ENCODE peak calls at places on chromosomes 6 and 20, in five cellular contexts. U is HepG2; W is CD4-positive, CD25-positive, alpha-beta regulatory T cell; V is lung; L is heart right ventricle. Z is an unnamed sample.
A peak's percentile ranks its signal among the peaks of the same experiment; 100 is the strongest.

GRCh38 chr6:134741193-134741521 is 208.7 kb downstream of the ALDH8A1 start:
- DNase-seq in L (no peak), U (no peak), V (no peak), W (no peak), Z (no peak)

GRCh38 chr6:40906759-40907158 is 132.3 kb downstream of the UNC5CL start:
- DNase-seq in U (no peak), L (no peak), W (no peak), V (no peak), Z (no peak)

GRCh38 chr6:92522589-92522988 is 896.8 kb downstream of the EPHA7 start:
- DNase-seq in W (no peak), U (no peak), L (no peak), V (no peak), Z (no peak)

GRCh38 chr6:109236140-109237081 is 141.1 kb downstream of the CEP57L1 start:
- DNase-seq in L (no peak), W (peak; percentile 64), V (no peak), U (peak; percentile 46), Z (no peak)

GRCh38 chr20:48294196-48294595 is 508.9 kb upstream of the SULF2 start:
- DNase-seq in W (no peak), L (no peak), V (no peak), U (no peak), Z (no peak)

GRCh38 chr20:10800288-10800687 is 126.5 kb upstream of the JAG1 start:
- DNase-seq in V (no peak), U (peak; percentile 62), W (no peak), L (no peak), Z (no peak)

GRCh38 chr6:145086197-145086596 is 649.1 kb downstream of the EPM2A start:
- DNase-seq in U (no peak), W (no peak), V (no peak), L (no peak), Z (no peak)

GRCh38 chr6:3228046-3228671 is 706 bp upstream of the TUBB2B start:
- DNase-seq in V (no peak), L (no peak), W (peak; percentile 30), U (no peak), Z (no peak)

GRCh38 chr6:72621243-72622093 is at the start of gene KCNQ5:
- DNase-seq in U (no peak), V (peak; percentile 28), L (no peak), W (peak; percentile 36), Z (no peak)

GRCh38 chr20:32641464-32641863 is 32.3 kb downstream of the C20orf203 start:
- DNase-seq in U (no peak), V (no peak), L (no peak), W (no peak), Z (no peak)

GRCh38 chr6:134339216-134339615 is 21.3 kb upstream of the SGK1 start:
- DNase-seq in V (no peak), W (no peak), L (no peak), U (no peak), Z (no peak)

GRCh38 chr6:159716247-159717086 is 10.8 kb upstream of the WTAP start:
- DNase-seq in V (no peak), U (no peak), L (no peak), W (no peak), Z (no peak)

GRCh38 chr6:28165566-28165965 is 23.9 kb downstream of the ZKSCAN8 start:
- DNase-seq in V (no peak), L (no peak), U (no peak), W (no peak), Z (no peak)

GRCh38 chr6:158991017-158991723 is 8.8 kb downstream of the RSPH3 start:
- DNase-seq in L (no peak), V (no peak), U (no peak), W (peak; percentile 52), Z (no peak)

GRCh38 chr6:115271434-115271833 is 789.3 kb downstream of the FRK start:
- DNase-seq in V (no peak), W (no peak), L (no peak), U (no peak), Z (no peak)

GRCh38 chr20:48898210-48898609 is 23.3 kb upstream of the ARFGEF2 start:
- DNase-seq in U (no peak), W (no peak), L (no peak), V (no peak), Z (no peak)

GRCh38 chr6:99330159-99330558 is 19.3 kb downstream of the FAXC start:
- DNase-seq in L (no peak), U (peak; percentile 52), V (peak; percentile 44), W (peak; percentile 80), Z (peak; percentile 27)

GRCh38 chr6:130119211-130119610 is 100.8 kb downstream of the L3MBTL3 start:
- DNase-seq in W (no peak), V (no peak), U (no peak), L (no peak), Z (no peak)

GRCh38 chr6:146990284-146990683 is 213.9 kb upstream of the STXBP5 start:
- DNase-seq in L (no peak), V (no peak), U (peak; percentile 13), W (no peak), Z (no peak)

GRCh38 chr6:154937306-154938244 is 57.5 kb upstream of the TIAM2 start:
- DNase-seq in U (no peak), W (no peak), V (no peak), L (no peak), Z (no peak)

GRCh38 chr20:32018269-32019155 is 8.3 kb downstream of the CCM2L start:
- DNase-seq in W (peak; percentile 11), V (peak; percentile 69), L (peak; percentile 64), U (peak; percentile 76), Z (peak; percentile 26)

GRCh38 chr6:7991992-7992815 is 72.0 kb downstream of the BLOC1S5 start:
- DNase-seq in U (peak; percentile 69), W (peak; percentile 6), V (no peak), L (no peak), Z (no peak)

GRCh38 chr20:35967979-35968640 is at the start of gene CNBD2:
- DNase-seq in U (no peak), W (no peak), V (no peak), L (no peak), Z (no peak)

GRCh38 chr20:25056601-25057233 is 1.2 kb downstream of the ACSS1 start:
- DNase-seq in L (no peak), V (no peak), W (no peak), U (no peak), Z (no peak)

GRCh38 chr6:110217255-110217654 is 37.0 kb downstream of the CDC40 start:
- DNase-seq in L (no peak), U (no peak), V (no peak), W (no peak), Z (no peak)

GRCh38 chr20:6040540-6040939 is 13.3 kb downstream of the LRRN4 start:
- DNase-seq in L (no peak), U (no peak), W (no peak), V (no peak), Z (no peak)

GRCh38 chr20:12928755-12929401 is 79.9 kb upstream of the SPTLC3 start:
- DNase-seq in U (peak; percentile 91), V (no peak), L (no peak), W (no peak), Z (peak; percentile 8)
- H3K4me3 ChIP-seq in U (peak overlapping the region; percentile 21), V (no peak overlapping the region), L (no peak overlapping the region), W (no peak overlapping the region), Z (no peak overlapping the region)

DNA sequence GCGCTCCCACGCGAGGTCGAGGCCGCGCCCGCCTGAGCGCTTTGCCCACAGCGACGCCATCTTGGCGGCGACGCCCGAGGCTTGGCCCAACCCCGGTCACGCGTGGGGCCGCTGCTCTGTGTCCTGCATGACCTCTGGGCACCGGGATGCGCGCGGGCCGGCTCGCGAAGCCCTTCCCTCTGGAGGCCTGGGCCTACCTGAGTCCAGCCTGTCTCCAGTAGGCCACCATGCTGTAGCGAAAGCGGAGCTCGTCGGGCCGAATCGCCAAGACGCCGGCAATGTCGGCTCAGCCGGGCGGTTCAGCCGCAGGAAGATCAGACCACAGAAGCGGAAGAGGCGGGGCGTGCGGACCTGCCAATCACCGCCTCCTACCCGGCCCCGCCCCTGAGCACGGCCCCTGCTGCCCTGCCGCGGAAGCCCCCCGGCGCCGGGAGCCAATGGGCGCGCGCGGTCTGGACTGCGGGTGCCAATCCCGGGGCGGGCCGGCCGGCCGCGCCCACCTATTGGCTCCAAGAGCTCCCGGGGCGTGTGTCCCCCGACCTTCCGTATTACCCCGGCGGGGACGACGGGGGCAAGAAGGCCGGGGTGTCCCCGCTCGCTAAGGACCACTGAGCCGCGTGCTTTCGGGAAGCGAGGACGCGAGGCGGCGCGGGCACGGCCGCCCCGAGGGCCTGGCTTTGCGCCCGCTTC is at the start of gene ATP5F1E:
- DNase-seq in V (peak; percentile 95), U (peak; percentile 95), W (peak; percentile 98), L (peak; percentile 97), Z (peak; percentile 98)
- H3K36me3 ChIP-seq in V (peaks cover 29% of the 10 kb centered on the region), U (peaks cover 23% of the 10 kb centered on the region), W (peaks cover 57% of the 10 kb centered on the region), L (no peaks in the 10 kb centered on the region), Z (peaks cover 40% of the 10 kb centered on the region)

GRCh38 chr20:46501337-46501942 is 11.9 kb downstream of the ZNF334 start:
- DNase-seq in U (peak; percentile 35), W (no peak), V (no peak), L (no peak), Z (no peak)
- H3K9me3 ChIP-seq in U (no peaks in the 10 kb centered on the region), W (peaks cover 41% of the 10 kb centered on the region), V (peaks cover 16% of the 10 kb centered on the region), L (peaks cover 59% of the 10 kb centered on the region), Z (peaks cover 11% of the 10 kb centered on the region)

GRCh38 chr6:11734861-11735652 is 43.5 kb downstream of the ADTRP start:
- DNase-seq in L (no peak), W (no peak), U (no peak), V (no peak), Z (no peak)

GRCh38 chr6:11730645-11731044 is 48.0 kb downstream of the ADTRP start:
- DNase-seq in L (no peak), W (peak; percentile 75), V (no peak), U (no peak), Z (no peak)

GRCh38 chr6:11731423-11731822 is 47.2 kb downstream of the ADTRP start:
- DNase-seq in U (peak; percentile 22), V (no peak), L (no peak), W (no peak), Z (no peak)

GRCh38 chr6:11729083-11729482 is 49.5 kb downstream of the ADTRP start:
- DNase-seq in L (no peak), V (no peak), W (peak; percentile 88), U (no peak), Z (no peak)

DNA sequence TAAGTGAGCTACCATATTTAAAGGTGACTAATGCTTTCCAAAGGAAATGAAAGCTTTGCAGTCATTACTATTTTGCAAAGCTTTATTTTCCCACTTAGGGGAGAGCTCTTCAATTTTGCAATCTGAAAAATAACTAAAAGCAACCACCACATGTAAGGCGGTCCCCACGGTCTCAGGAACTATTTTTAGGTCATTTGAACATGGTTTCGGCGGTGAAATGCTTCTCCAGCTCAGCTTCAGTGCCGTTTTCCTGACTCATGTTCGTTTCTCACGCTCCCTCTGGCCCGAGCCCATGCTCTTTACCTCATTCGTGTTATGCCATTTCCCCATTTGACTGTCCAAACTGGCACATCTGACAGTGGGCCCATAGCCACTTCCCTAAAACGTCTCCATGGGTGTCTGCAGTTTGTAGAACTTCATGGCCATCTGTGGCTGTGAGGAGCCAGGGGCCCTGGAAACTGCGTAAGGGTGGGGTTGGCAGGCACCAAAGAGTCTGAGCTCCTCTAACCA is 46.5 kb downstream of the ADTRP start:
- DNase-seq in U (no peak), W (peak; percentile 66), V (peak; percentile 61), L (peak; percentile 38), Z (no peak)
- H3K4me3 ChIP-seq in U (no peak overlapping the region), W (peak overlapping the region; percentile 58), V (no peak overlapping the region), L (no peak overlapping the region), Z (peak overlapping the region; percentile 40)

Z was measured in CD8-positive, alpha-beta memory T cell.